ENCODE peak calls at places on chromosomes 1 and 21, in ten cellular contexts. N is GM23338, C is neural progenitor cell, U is PC-3, M is mammary epithelial cell, T is tibial nerve, P is aorta, L is neuronal stem cell, J is right atrium auricular region, V is left lung. S is an unnamed sample.
A peak's percentile ranks its signal among the peaks of the same experiment; 100 is the strongest.

GRCh38 chr1:50829010-50829958 is 130.8 kb downstream of the FAF1 start:
- DNase-seq in N (no peak), C (no peak), U (no peak), M (no peak), T (no peak), P (no peak), L (no peak), J (no peak), V (no peak), S (no peak)

GRCh38 chr1:233293556-233294446 is 1.7 kb downstream of the PCNX2 start:
- DNase-seq in N (peak; percentile 28), C (no peak), U (no peak), M (peak; percentile 4), T (no peak), P (no peak), L (no peak), J (no peak), V (no peak), S (no peak)

GRCh38 chr1:13921190-13921589 is 221.2 kb downstream of the PRDM2 start:
- DNase-seq in N (no peak), C (no peak), U (peak; percentile 6), M (no peak), T (no peak), P (no peak), L (no peak), J (no peak), V (no peak), S (no peak)

GRCh38 chr1:78075621-78076020 is 29.9 kb downstream of the GIPC2 start:
- DNase-seq in N (no peak), C (no peak), U (peak; percentile 28), M (no peak), T (no peak), P (no peak), L (no peak), J (no peak), V (no peak), S (no peak)

GRCh38 chr21:37073417-37074194 is 552 bp downstream of the TTC3 start:
- DNase-seq in N (no peak), C (peak; percentile 46), U (peak; percentile 33), M (no peak), T (peak; percentile 41), P (peak; percentile 88), L (no peak), J (no peak), V (peak; percentile 67), S (peak; percentile 35)

GRCh38 chr1:110433803-110434202 is 17.1 kb upstream of the PROK1 start:
- DNase-seq in N (peak; percentile 80), C (peak; percentile 74), U (peak; percentile 75), M (peak; percentile 74), T (peak; percentile 32), P (no peak), L (peak; percentile 40), J (peak; percentile 78), V (peak; percentile 85), S (peak; percentile 4)

GRCh38 chr1:76770979-76771378 is 96.3 kb upstream of the ST6GALNAC5 start:
- DNase-seq in N (no peak), C (no peak), U (no peak), M (no peak), T (no peak), P (no peak), L (no peak), J (no peak), V (no peak), S (no peak)

GRCh38 chr1:245687636-245688535 is 533.1 kb downstream of the KIF26B start:
- DNase-seq in N (peak; percentile 69), C (peak; percentile 35), U (no peak), M (no peak), T (no peak), P (no peak), L (no peak), J (no peak), V (no peak), S (no peak)

GRCh38 chr1:29732438-29732837 is 496.1 kb downstream of the PTPRU start:
- DNase-seq in N (no peak), C (no peak), U (no peak), M (no peak), T (no peak), P (no peak), L (no peak), J (no peak), V (no peak), S (no peak)

GRCh38 chr1:76176020-76176419 is 101.5 kb downstream of the ST6GALNAC3 start:
- DNase-seq in N (no peak), C (no peak), U (no peak), M (no peak), T (no peak), P (no peak), L (no peak), J (no peak), V (no peak), S (no peak)

GRCh38 chr1:240888039-240888786 is 276.3 kb upstream of the GREM2 start:
- DNase-seq in N (peak; percentile 89), C (peak; percentile 65), U (peak; percentile 83), M (peak; percentile 4), T (no peak), P (no peak), L (peak; percentile 59), J (no peak), V (no peak), S (no peak)

DNA sequence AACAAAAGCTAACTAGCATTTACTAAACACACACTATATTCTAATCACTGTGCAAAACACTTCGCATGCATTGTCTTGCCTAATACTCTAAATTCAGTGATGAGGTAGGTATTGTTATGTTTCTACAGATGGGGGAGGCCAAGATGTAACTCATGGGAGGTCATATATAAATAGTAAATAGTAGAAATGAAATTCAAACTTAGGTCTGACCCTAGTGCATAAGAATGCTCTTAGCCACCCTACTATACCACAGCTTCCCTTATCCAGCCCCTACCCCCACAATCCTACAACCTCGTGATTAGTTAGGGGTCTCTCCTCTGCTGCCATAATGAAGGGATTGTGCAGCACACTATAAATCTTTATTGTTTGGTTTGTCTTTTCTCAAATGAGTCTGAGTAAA is 3.3 kb downstream of the PFDN2 start:
- DNase-seq in N (no peak), C (no peak), U (no peak), M (no peak), T (no peak), P (no peak), L (no peak), J (no peak), V (no peak), S (no peak)
- H3K27ac ChIP-seq in N (no peak overlapping the region), C (no peak overlapping the region), U (peak overlapping the region; percentile 60), M (peak overlapping the region; percentile 40), T (no peak overlapping the region), P (no peak overlapping the region), L (no peak overlapping the region), J (no peak overlapping the region), V (no peak overlapping the region), S (peak overlapping the region; percentile 73)

DNA sequence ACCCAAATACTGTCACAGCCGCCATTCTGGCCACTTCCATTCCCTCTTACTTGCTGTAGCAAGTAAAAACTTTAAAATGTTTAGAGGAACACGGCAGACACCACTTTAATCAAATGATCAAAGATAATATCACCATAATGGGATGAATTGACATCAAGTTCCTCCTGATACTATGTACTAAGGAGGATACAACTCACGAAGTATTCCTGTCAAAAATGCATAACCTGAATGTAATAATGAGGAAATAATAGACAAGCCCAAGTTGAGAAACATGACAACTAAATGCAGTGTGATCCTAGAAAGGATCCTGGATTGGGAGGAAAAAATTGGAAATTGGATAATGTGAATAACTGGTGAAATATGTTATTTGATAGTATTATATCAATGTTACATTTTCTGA is 3.9 kb downstream of the KDF1 start:
- DNase-seq in N (no peak), C (no peak), U (no peak), M (no peak), T (no peak), P (no peak), L (no peak), J (no peak), V (no peak), S (no peak)
- H3K27me3 ChIP-seq in N (no peaks in the 10 kb centered on the region), C (peaks cover 35% of the 10 kb centered on the region), U (no peaks in the 10 kb centered on the region), M (no peaks in the 10 kb centered on the region), T (no peaks in the 10 kb centered on the region), P (no peaks in the 10 kb centered on the region), L (peaks cover 50% of the 10 kb centered on the region), J (peaks cover 16% of the 10 kb centered on the region), V (peaks cover 45% of the 10 kb centered on the region), S (peaks cover 10% of the 10 kb centered on the region)

GRCh38 chr1:229007701-229008100 is 263.2 kb upstream of the RAB4A start:
- DNase-seq in N (no peak), C (no peak), U (no peak), M (no peak), T (no peak), P (no peak), L (no peak), J (no peak), V (no peak), S (no peak)
- H3K27ac ChIP-seq in N (no peak overlapping the region), C (no peak overlapping the region), U (no peak overlapping the region), M (no peak overlapping the region), T (no peak overlapping the region), P (no peak overlapping the region), L (no peak overlapping the region), J (no peak overlapping the region), V (no peak overlapping the region), S (no peak overlapping the region)

DNA sequence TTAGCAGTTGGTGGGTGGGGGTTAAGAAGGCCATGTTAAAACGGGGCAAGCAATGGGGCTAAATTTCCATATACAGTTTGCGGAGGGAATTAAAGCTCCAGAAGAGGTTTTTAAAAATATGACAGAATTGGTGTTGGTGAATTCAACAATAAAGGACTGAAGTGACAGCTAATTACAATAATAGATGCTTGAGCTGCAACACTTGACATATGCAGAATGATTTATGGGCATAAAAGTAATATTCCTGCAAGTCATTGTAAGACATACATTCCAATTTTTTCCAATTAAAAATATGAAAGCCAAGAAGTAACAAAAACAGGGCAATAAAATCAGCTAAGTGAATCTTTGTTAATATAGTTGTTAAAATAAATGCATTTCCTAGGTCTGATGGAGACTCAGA is 202.2 kb upstream of the MAP1LC3C start:
- DNase-seq in N (no peak), C (no peak), U (no peak), M (no peak), T (no peak), P (no peak), L (no peak), J (no peak), V (no peak), S (no peak)
- H3K27me3 ChIP-seq in N (no peaks in the 10 kb centered on the region), C (no peaks in the 10 kb centered on the region), U (peaks cover 6% of the 10 kb centered on the region), M (no peaks in the 10 kb centered on the region), T (no peaks in the 10 kb centered on the region), P (no peaks in the 10 kb centered on the region), L (no peaks in the 10 kb centered on the region), J (no peaks in the 10 kb centered on the region), V (no peaks in the 10 kb centered on the region), S (no peaks in the 10 kb centered on the region)

GRCh38 chr1:11839727-11840705 is 7.6 kb downstream of the NPPA start:
- DNase-seq in N (no peak), C (no peak), U (no peak), M (no peak), T (no peak), P (no peak), L (no peak), J (no peak), V (no peak), S (no peak)
- H3K27ac ChIP-seq in N (no peak overlapping the region), C (no peak overlapping the region), U (no peak overlapping the region), M (no peak overlapping the region), T (no peak overlapping the region), P (no peak overlapping the region), L (no peak overlapping the region), J (peak overlapping the region; percentile 92), V (no peak overlapping the region), S (no peak overlapping the region)

DNA sequence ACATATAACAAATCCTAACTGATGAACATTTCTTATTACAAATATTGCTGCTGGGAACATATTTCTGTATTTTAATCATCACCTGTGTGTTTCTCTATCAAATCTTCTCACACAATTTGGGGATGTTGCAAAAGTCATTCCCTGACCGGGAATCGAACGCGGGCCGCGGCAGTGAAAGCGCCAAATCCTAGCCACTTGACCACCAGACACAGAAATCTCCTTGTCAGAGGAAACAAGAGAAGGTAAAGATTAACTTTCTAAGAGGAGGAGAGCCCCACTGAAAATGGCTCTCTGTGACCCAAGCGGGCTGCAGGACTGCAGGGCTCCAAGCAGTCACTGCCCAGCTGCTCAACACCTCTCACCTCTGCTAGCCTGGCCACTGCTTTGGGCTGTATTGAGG is 304.9 kb downstream of the FAM72C start:
- DNase-seq in N (no peak), C (no peak), U (no peak), M (no peak), T (no peak), P (no peak), L (no peak), J (no peak), V (no peak), S (no peak)
- H3K27me3 ChIP-seq in N (peaks cover 15% of the 10 kb centered on the region), C (no peaks in the 10 kb centered on the region), U (peaks cover 30% of the 10 kb centered on the region), M (no peaks in the 10 kb centered on the region), T (no peaks in the 10 kb centered on the region), P (no peaks in the 10 kb centered on the region), L (no peaks in the 10 kb centered on the region), J (no peaks in the 10 kb centered on the region), V (peaks cover 67% of the 10 kb centered on the region), S (no peaks in the 10 kb centered on the region)